ENCODE peak calls at places on chromosomes 3 and 15, in four cellular contexts. Z, P, J and M are unnamed samples.

GRCh38 chr3:27076815-27077630 is 292.2 kb downstream of the NEK10 start:
- DNase-seq in Z (no peak), P (no peak), J (no peak), M (no peak)

GRCh38 chr15:37260255-37260654 is 159.9 kb upstream of the MEIS2 start:
- DNase-seq in Z (no peak), P (no peak), J (no peak), M (no peak)

GRCh38 chr3:48528043-48528442 is 24.1 kb upstream of the SHISA5 start:
- DNase-seq in Z (no peak), P (no peak), J (no peak), M (no peak)

GRCh38 chr15:68352401-68353062 is 75.0 kb downstream of the FEM1B start:
- DNase-seq in Z (peak; percentile 31), P (no peak), J (no peak), M (peak; percentile 87)

GRCh38 chr3:10771486-10772225 is 44.4 kb upstream of the SLC6A11 start:
- DNase-seq in Z (no peak), P (no peak), J (peak; percentile 11), M (no peak)

GRCh38 chr3:102060814-102061213 is 211.5 kb downstream of the NFKBIZ start:
- DNase-seq in Z (no peak), P (no peak), J (no peak), M (no peak)

GRCh38 chr15:66842710-66843441 is 140.8 kb downstream of the SMAD6 start:
- DNase-seq in Z (peak; percentile 17), P (peak; percentile 91), J (no peak), M (peak; percentile 89)

GRCh38 chr3:51519848-51520247 is 18.7 kb upstream of the RAD54L2 start:
- DNase-seq in Z (no peak), P (no peak), J (no peak), M (no peak)

GRCh38 chr3:123085293-123085949 is 18.6 kb downstream of the PDIA5 start:
- DNase-seq in Z (no peak), P (no peak), J (no peak), M (no peak)

GRCh38 chr3:10602769-10603768 is 97.7 kb upstream of the ATP2B2 start:
- DNase-seq in Z (no peak), P (no peak), J (no peak), M (no peak)

DNA sequence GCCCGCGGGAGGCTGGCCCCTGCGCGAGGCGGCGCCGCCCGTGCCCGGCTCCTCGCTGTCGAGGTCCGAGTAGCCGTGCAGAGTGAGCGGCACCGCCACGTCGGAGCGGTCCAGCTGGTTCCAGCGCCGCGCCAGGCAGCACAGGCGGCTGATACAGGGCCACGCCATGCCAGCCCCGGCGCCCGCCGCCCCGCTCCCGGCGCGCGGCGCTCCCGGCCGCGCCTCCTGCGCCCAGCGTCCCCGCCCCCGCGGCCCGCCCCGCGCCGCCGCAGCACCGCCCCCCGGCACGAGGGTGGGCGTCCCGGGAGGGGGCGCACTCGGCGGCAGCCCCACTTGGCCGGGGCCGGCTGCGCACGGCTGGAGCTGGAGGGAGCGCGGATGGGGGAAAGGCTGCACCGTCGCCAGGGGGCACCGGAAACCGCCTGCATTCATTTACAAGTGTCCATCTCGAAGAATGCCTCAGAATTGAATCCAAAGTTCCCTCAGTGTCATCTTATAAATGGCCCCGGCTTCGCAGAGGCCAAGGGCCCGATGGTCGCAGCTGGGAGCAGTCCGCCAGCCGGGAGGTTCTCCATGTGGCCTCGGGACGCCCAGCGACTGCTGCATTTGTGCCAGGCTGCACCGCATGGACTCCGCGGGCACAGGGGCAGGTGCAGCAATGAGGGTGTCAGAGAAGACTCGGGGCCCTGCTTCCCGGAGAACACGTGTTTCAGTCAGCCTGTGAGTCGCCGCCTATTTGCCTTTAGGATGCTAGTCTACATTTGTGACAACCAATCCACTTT is at the start of gene MAP6D1:
- DNase-seq in Z (peak; percentile 74), P (no peak), J (peak; percentile 85), M (no peak)
- TF ChIP-seq CTCF in Z (peak; percentile 73), P (peak; percentile 24), J (peak; percentile 64), M (no peak)

GRCh38 chr3:66425566-66425965 is 75.3 kb downstream of the LRIG1 start:
- DNase-seq in Z (no peak), P (no peak), J (no peak), M (no peak)
- H3K27ac ChIP-seq in Z (peak overlapping the region; percentile 75), P (no peak overlapping the region), J (no peak overlapping the region), M (peak overlapping the region; percentile 26)

GRCh38 chr3:100588251-100588650 is 21.1 kb upstream of the ADGRG7 start:
- DNase-seq in Z (no peak), P (no peak), J (no peak), M (no peak)

GRCh38 chr3:100591411-100591810 is 18.0 kb upstream of the ADGRG7 start:
- DNase-seq in Z (no peak), P (no peak), J (no peak), M (no peak)

GRCh38 chr3:100586832-100587231 is 22.6 kb upstream of the ADGRG7 start:
- DNase-seq in Z (no peak), P (no peak), J (no peak), M (no peak)

GRCh38 chr3:100590840-100591147 is 18.6 kb upstream of the ADGRG7 start:
- DNase-seq in Z (no peak), P (no peak), J (no peak), M (no peak)

DNA sequence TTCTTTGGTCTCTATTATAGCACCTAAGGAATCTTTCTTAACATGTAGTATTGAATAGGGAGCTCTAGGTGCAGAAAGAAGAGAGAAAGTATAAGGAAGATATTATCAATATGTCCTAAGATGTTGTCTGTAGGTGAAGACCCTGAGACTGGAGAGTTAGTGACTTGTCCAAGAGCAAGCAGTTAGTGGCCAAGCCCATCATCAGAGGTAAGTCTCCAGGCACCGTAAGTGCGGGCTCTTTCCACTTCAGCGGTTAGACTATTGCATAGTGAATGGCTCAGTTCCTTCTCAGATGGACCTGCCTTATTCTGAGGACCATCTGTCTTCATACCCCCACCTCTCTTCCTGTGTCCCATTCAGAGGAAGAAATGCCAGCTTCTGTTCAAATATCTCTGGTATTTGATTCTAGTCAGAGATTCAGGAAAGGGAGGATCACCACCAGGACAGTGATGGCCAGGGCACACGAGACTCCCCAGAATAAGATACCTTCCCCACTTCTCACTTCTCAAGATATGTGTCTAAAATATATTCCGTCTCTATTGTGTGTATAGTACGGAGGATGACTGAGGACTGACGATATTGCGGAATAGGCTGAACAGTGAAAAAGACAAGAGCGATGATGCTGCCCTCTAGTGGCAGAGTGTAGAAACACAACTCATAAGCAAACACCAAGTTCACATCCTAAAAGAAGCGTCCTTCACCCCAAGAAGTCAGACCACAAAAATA is 19.1 kb upstream of the ADGRG7 start:
- DNase-seq in Z (peak; percentile 61), P (no peak), J (peak; percentile 67), M (no peak)
- H3K4me3 ChIP-seq in Z (peak overlapping the region; percentile 18), P (no peak overlapping the region), J (no peak overlapping the region), M (peak overlapping the region; percentile 49)

DNA sequence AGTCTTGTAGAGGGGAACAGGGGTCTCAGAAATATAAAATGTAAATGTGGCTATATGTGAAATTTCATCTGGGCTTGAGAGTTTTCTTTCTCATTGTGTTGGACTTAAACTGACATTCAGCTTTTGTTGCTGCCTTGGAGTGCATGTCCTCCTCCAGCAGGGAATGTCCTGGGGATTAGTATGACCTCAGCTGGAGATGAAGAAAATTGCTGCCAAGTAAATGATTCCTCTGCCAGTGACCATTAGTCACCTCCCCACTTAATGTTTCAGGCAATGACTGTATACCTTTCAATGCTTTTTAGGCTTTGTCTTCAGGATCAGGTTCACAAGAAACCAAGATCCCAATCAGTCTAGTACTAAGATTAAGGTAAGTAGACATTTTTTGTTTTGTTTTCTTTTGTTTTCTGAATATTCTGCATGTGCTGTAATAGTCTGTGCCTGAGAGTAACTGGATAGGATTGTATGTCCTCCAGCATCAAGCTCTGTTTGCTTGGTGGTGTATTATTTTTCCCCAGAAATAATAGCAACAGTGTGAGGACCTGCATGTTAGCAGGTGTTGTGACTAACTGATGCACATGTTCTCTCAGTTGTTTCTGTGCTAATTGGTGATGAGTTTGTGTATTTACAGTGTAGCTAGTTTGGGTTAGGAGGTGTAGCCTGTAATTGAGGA is 18.1 kb upstream of the SLC22A13 start:
- DNase-seq in Z (no peak), P (no peak), J (no peak), M (no peak)
- TF ChIP-seq CTCF in Z (no peak), P (no peak), J (no peak), M (no peak)

GRCh38 chr3:193840111-193840641 is 247.2 kb downstream of the OPA1 start:
- DNase-seq in Z (no peak), P (no peak), J (no peak), M (no peak)
- H3K27ac ChIP-seq in Z (no peak overlapping the region), P (no peak overlapping the region), J (no peak overlapping the region), M (no peak overlapping the region)

GRCh38 chr3:150635076-150635475 is 32.0 kb downstream of the SELENOT start:
- DNase-seq in Z (no peak), P (no peak), J (no peak), M (no peak)
- H3K4me3 ChIP-seq in Z (no peak overlapping the region), P (no peak overlapping the region), J (no peak overlapping the region), M (no peak overlapping the region)